ENCODE peak calls at places on chromosome 12, in four cellular contexts. U, H, T and G are unnamed samples.

GRCh38 chr12:82099216-82099615 is 259.0 kb downstream of the CCDC59 start:
- DNase-seq in U (no peak), H (no peak), T (no peak), G (no peak)

GRCh38 chr12:117818400-117818799 is 150.4 kb downstream of the KSR2 start:
- DNase-seq in U (no peak), H (no peak), T (peak), G (no peak)

GRCh38 chr12:52041695-52042123 is 9.5 kb upstream of the NR4A1 start:
- DNase-seq in U (peak), H (no peak), T (peak), G (no peak)

GRCh38 chr12:109299849-109300248 is 9.2 kb downstream of the FOXN4 start:
- DNase-seq in U (no peak), H (no peak), T (no peak), G (no peak)

GRCh38 chr12:71755146-71755892 is 656 bp downstream of the RAB21 start:
- DNase-seq in U (peak), H (no peak), T (no peak), G (no peak)

GRCh38 chr12:58889557-58889956 is 30.7 kb downstream of the LRIG3 start:
- DNase-seq in U (no peak), H (no peak), T (no peak), G (no peak)

GRCh38 chr12:130041983-130042812 is 120.1 kb upstream of the FZD10 start:
- DNase-seq in U (peak), H (no peak), T (peak), G (no peak)

GRCh38 chr12:32032205-32032810 is 73.1 kb downstream of the RESF1 start:
- DNase-seq in U (peak), H (no peak), T (no peak), G (no peak)

GRCh38 chr12:132117558-132117875 is 26.6 kb downstream of the DDX51 start:
- DNase-seq in U (no peak), H (no peak), T (no peak), G (no peak)

GRCh38 chr12:130707571-130707891 is 8.6 kb downstream of the RIMBP2 start:
- DNase-seq in U (no peak), H (no peak), T (no peak), G (no peak)

GRCh38 chr12:102971227-102971626 is 13.8 kb downstream of the ASCL1 start:
- DNase-seq in U (no peak), H (no peak), T (no peak), G (no peak)

GRCh38 chr12:102980350-102980749 is 22.9 kb downstream of the ASCL1 start:
- DNase-seq in U (no peak), H (no peak), T (no peak), G (no peak)

GRCh38 chr12:102978316-102978715 is 20.8 kb downstream of the ASCL1 start:
- DNase-seq in U (no peak), H (no peak), T (no peak), G (no peak)

GRCh38 chr12:102973583-102973982 is 16.1 kb downstream of the ASCL1 start:
- DNase-seq in U (no peak), H (no peak), T (no peak), G (no peak)

GRCh38 chr12:102976609-102977280 is 19.3 kb downstream of the ASCL1 start:
- DNase-seq in U (no peak), H (no peak), T (no peak), G (no peak)
- TF ChIP-seq CTCF in U (no peak), H (no peak), T (no peak), G (no peak)

GRCh38 chr12:89269184-89269583 is 83.1 kb downstream of the DUSP6 start:
- DNase-seq in U (no peak), H (no peak), T (no peak), G (no peak)

GRCh38 chr12:89276860-89277259 is 75.4 kb downstream of the DUSP6 start:
- DNase-seq in U (no peak), H (no peak), T (no peak), G (no peak)

GRCh38 chr12:89270548-89270947 is 81.8 kb downstream of the DUSP6 start:
- DNase-seq in U (no peak), H (no peak), T (no peak), G (no peak)

GRCh38 chr12:89278169-89278568 is 74.1 kb downstream of the DUSP6 start:
- DNase-seq in U (no peak), H (no peak), T (no peak), G (no peak)

DNA sequence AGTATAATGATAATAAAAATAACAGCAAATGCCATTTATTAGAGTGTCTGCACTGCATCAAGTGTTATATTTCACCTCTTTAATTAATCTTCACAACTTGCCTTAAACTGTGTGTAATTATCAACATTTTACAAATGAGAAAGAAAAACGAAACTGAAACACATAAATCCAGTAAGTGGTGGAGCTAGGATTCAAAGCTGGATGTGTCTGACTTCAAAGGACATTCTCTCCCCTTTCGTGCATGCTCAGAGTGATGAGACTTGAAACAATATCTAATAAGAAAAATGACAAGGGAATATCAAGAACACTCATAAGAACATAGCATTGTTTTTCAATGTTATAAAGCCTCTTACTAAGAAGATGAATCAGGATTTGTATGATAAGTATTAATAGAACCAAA is 78.8 kb downstream of the DUSP6 start:
- DNase-seq in U (no peak), H (no peak), T (peak), G (no peak)
- H3K27ac ChIP-seq in U (no peak), H (no peak), T (peak), G (no peak)

GRCh38 chr12:116194935-116195431 is 82.5 kb downstream of the MED13L start:
- DNase-seq in U (no peak), H (no peak), T (peak), G (no peak)
- H3K4me3 ChIP-seq in U (no peak), H (no peak), T (no peak), G (no peak)

GRCh38 chr12:73935817-73936216 is 601.8 kb upstream of the ATXN7L3B start:
- DNase-seq in U (peak), H (no peak), T (no peak), G (no peak)
- TF ChIP-seq CTCF in U (peak), H (peak), T (peak), G (no peak)

DNA sequence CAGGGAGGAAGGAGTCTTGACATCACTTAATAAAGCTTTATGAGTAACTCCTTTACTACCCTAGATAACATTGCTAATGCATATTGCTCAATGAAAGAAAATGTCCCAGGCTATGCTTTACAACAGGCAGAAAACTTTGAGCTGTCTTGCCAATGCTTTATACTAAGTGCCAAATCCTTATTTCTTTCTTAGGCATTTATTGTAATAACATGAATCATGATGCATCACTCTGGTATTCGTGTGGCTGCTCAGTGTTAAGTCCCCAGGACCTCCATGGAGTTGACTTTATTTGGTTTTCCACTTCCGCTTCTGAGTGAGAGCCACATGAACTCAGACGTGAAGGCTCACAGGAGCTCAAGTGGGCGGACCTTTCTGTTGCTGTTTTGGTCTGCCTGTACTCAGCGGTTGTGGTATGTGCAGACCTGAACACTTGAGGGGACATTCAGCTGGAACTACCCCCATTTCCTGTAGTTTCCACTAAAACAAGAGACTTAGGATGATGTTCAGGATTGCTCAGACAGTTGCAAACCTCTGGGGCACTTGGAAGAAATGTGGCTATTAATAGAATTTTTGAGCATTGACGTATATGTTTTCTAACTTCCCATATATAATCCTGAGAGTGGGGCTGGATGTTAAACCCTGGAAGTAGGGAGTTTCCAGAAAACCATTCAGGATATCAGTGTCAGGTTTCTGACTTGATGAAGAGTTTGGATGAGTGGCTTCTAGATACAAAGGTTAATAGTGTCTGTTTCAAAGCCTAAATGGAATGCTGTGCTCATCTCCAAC is 258.6 kb downstream of the MSRB3 start:
- DNase-seq in U (peak), H (peak), T (no peak), G (peak)
- H3K27ac ChIP-seq in U (peak), H (peak), T (no peak), G (peak)

GRCh38 chr12:38141239-38141638 is 175.3 kb upstream of the ALG10B start:
- DNase-seq in U (no peak), H (no peak), T (no peak), G (no peak)

GRCh38 chr12:38139456-38139855 is 177.1 kb upstream of the ALG10B start:
- DNase-seq in U (no peak), H (no peak), T (no peak), G (no peak)

GRCh38 chr12:38137287-38137686 is 179.3 kb upstream of the ALG10B start:
- DNase-seq in U (no peak), H (no peak), T (no peak), G (no peak)

GRCh38 chr12:38137716-38138115 is 178.9 kb upstream of the ALG10B start:
- DNase-seq in U (no peak), H (no peak), T (no peak), G (no peak)

GRCh38 chr12:38138225-38139221 is 178.1 kb upstream of the ALG10B start:
- DNase-seq in U (peak), H (peak), T (peak), G (peak)
- H3K4me3 ChIP-seq in U (no peak), H (peak), T (no peak), G (peak)